ENCODE peak calls at places on chromosomes 2 and 18, in nine cellular contexts. B is activated T-cell treated with anti-CD3 and anti-CD28 coated beads, Interleukin-2, amount 50 U/mL, for 72 hours; D is KG1; X is NCI-H460; N is stimulated activated CD4-positive, alpha-beta T cell treated with anti-CD3 and anti-CD28 coated beads, Interleukin-12 subunit alpha, Interleukin-12 subunit beta, amount 100 ng/mL, for 48 hours; A is stimulated activated CD8-positive, alpha-beta memory T cell treated with anti-CD3 and anti-CD28 coated beads, Interleukin-4, amount 100 ng/mL, for 24 hours; S is NCI-H774; W is psoas muscle; E is activated CD8-positive, alpha-beta memory T cell treated with anti-CD3 and anti-CD28 coated beads, Interleukin-2, amount 50 U/mL, for 4 hours. P is an unnamed sample.

GRCh38 chr2:104849618-104850097 is 4.3 kb upstream of the POU3F3 start:
- DNase-seq in B (peak), S (peak), N (peak), X (peak), W (peak), A (peak), D (peak), E (peak), P (peak)

GRCh38 chr18:57630002-57630758 is 8.5 kb upstream of the NARS1 start:
- DNase-seq in A (peak), N (peak), W (peak), E (peak), D (peak), X (peak), S (peak), B (peak), P (peak)

GRCh38 chr18:13447621-13448020 is 229.1 kb downstream of the LDLRAD4 start:
- DNase-seq in A (no peak), E (no peak), X (no peak), N (no peak), W (peak), S (peak), D (no peak), B (no peak), P (peak)

GRCh38 chr2:62163106-62163831 is 32.6 kb upstream of the B3GNT2 start:
- DNase-seq in A (no peak), B (no peak), E (no peak), W (no peak), X (no peak), S (no peak), D (no peak), N (no peak), P (no peak)

GRCh38 chr2:64837925-64838641 is 151.1 kb upstream of the SLC1A4 start:
- DNase-seq in S (no peak), D (peak), E (no peak), X (no peak), N (no peak), A (no peak), B (no peak), W (no peak), P (peak)

GRCh38 chr2:164015328-164016123 is 279.7 kb upstream of the FIGN start:
- DNase-seq in E (no peak), D (no peak), X (no peak), W (no peak), N (no peak), B (no peak), A (no peak), S (no peak), P (peak)

GRCh38 chr18:49875783-49876182 is 62.5 kb upstream of the ACAA2 start:
- DNase-seq in B (no peak), N (no peak), X (no peak), W (no peak), S (no peak), A (no peak), D (no peak), E (no peak), P (no peak)

GRCh38 chr2:46007412-46007811 is 289.8 kb upstream of the EPAS1 start:
- DNase-seq in A (no peak), N (no peak), W (no peak), D (no peak), B (no peak), X (no peak), E (no peak), S (no peak), P (no peak)

GRCh38 chr2:165113414-165113813 is 90.4 kb downstream of the SCN3A start:
- DNase-seq in W (no peak), E (no peak), N (no peak), X (peak), A (no peak), B (no peak), D (no peak), S (no peak), P (no peak)

GRCh38 chr2:189151897-189152296 is 27.7 kb downstream of the COL5A2 start:
- DNase-seq in E (no peak), A (no peak), X (no peak), S (no peak), N (no peak), W (no peak), D (no peak), B (no peak), P (no peak)

P was measured in left cardiac atrium.